ENCODE peak calls at places on chromosome 6, in ten cellular contexts. C is keratinocyte, T is psoas muscle, O is adrenal gland, E is ovary, N is Peyer's patch, Q is lower lobe of right lung, I is H9, U is uterus, L is prostate gland. Y is an unnamed sample. For H3K9me3, the result is how much of the 10 kb centered on the place peaks cover.

GRCh38 chr6:134422426-134423231 is 104.7 kb upstream of the SGK1 start:
- DNase-seq in L (no peak), Q (no peak), N (no peak), I (no peak), O (no peak), C (peak), T (no peak), U (no peak), E (no peak), Y (peak)

GRCh38 chr6:19905584-19905983 is 68.4 kb downstream of the ID4 start:
- DNase-seq in O (no peak), T (no peak), U (no peak), I (no peak), Q (no peak), C (peak), L (no peak), E (no peak), N (no peak), Y (no peak)

GRCh38 chr6:150001295-150001990 is 23.9 kb downstream of the RAET1L start:
- DNase-seq in T (no peak), N (no peak), U (no peak), I (no peak), L (no peak), E (no peak), O (no peak), C (no peak), Q (no peak), Y (no peak)

GRCh38 chr6:108133594-108134179 is 32.1 kb upstream of the NR2E1 start:
- DNase-seq in N (no peak), Q (peak), U (peak), L (peak), I (peak), E (peak), O (peak), C (no peak), T (peak), Y (peak)

GRCh38 chr6:121917263-121917829 is 481.9 kb downstream of the GJA1 start:
- DNase-seq in T (no peak), U (no peak), N (no peak), O (no peak), E (no peak), L (no peak), I (no peak), C (no peak), Q (no peak), Y (no peak)

GRCh38 chr6:165487347-165487746 is 175.7 kb downstream of the PDE10A start:
- DNase-seq in Q (no peak), U (no peak), N (no peak), C (no peak), O (no peak), E (no peak), L (no peak), T (no peak), I (no peak), Y (no peak)

GRCh38 chr6:30169658-30170614 is 6.6 kb downstream of the TRIM15 start:
- DNase-seq in C (no peak), E (no peak), L (no peak), U (no peak), Q (no peak), N (no peak), O (no peak), I (no peak), T (no peak), Y (no peak)

GRCh38 chr6:42239736-42240375 is 22.2 kb upstream of the MRPS10 start:
- DNase-seq in N (no peak), Q (no peak), U (no peak), L (no peak), E (no peak), C (peak), T (no peak), O (no peak), I (no peak), Y (no peak)

GRCh38 chr6:118775381-118775780 is 118.6 kb upstream of the ASF1A start:
- DNase-seq in N (no peak), C (no peak), U (no peak), T (no peak), Q (no peak), E (no peak), O (no peak), L (no peak), I (no peak), Y (no peak)

GRCh38 chr6:68238097-68238597 is 396.9 kb upstream of the ADGRB3 start:
- DNase-seq in L (no peak), Q (no peak), E (no peak), T (no peak), U (no peak), C (no peak), I (no peak), O (no peak), N (no peak), Y (no peak)

GRCh38 chr6:158648682-158649131 is 1.1 kb upstream of the SYTL3 start:
- DNase-seq in E (no peak), U (no peak), N (peak), T (no peak), C (peak), I (no peak), L (no peak), Q (no peak), O (no peak), Y (no peak)

GRCh38 chr6:44332585-44332984 is 9.9 kb upstream of the SPATS1 start:
- DNase-seq in Q (no peak), I (no peak), C (no peak), L (no peak), N (no peak), U (no peak), E (no peak), T (no peak), O (no peak), Y (no peak)

GRCh38 chr6:108566406-108566805 is 5.7 kb downstream of the FOXO3 start:
- DNase-seq in U (no peak), Q (no peak), N (no peak), O (no peak), E (no peak), L (no peak), I (no peak), C (no peak), T (no peak), Y (no peak)

GRCh38 chr6:53614676-53615075 is 50.9 kb downstream of the KLHL31 start:
- DNase-seq in T (no peak), L (no peak), N (no peak), I (no peak), E (no peak), U (no peak), O (no peak), Q (no peak), C (no peak), Y (no peak)

GRCh38 chr6:54366647-54367327 is 58.5 kb downstream of the TINAG start:
- DNase-seq in Q (no peak), U (no peak), N (no peak), E (no peak), I (no peak), C (no peak), O (no peak), T (no peak), L (no peak), Y (no peak)

GRCh38 chr6:44561062-44561591 is 173.6 kb downstream of the CDC5L start:
- DNase-seq in U (no peak), I (no peak), N (no peak), O (no peak), L (peak), E (no peak), Q (no peak), T (no peak), C (no peak), Y (no peak)

GRCh38 chr6:81938991-81939773 is 186.7 kb upstream of the TENT5A start:
- DNase-seq in Q (no peak), C (peak), O (no peak), T (no peak), I (no peak), N (no peak), E (no peak), U (no peak), L (no peak), Y (no peak)

GRCh38 chr6:15329154-15329781 is 83.4 kb downstream of the JARID2 start:
- DNase-seq in O (no peak), U (no peak), E (no peak), C (peak), T (no peak), I (no peak), N (no peak), Q (no peak), L (no peak), Y (no peak)

GRCh38 chr6:163600331-163600730 is 185.8 kb downstream of the QKI start:
- DNase-seq in N (no peak), I (no peak), L (no peak), U (no peak), T (no peak), C (no peak), E (no peak), O (no peak), Q (no peak), Y (no peak)

GRCh38 chr6:19836799-19837510 is at the start of gene ID4:
- DNase-seq in O (peak), U (peak), N (peak), Q (peak), E (peak), I (peak), C (no peak), L (peak), T (peak), Y (no peak)

GRCh38 chr6:168706471-168707177 is 265.6 kb downstream of the SMOC2 start:
- DNase-seq in Q (no peak), U (no peak), E (no peak), N (no peak), I (no peak), L (no peak), T (no peak), O (no peak), C (no peak), Y (no peak)

GRCh38 chr6:97068211-97068610 is 143.7 kb downstream of the KLHL32 start:
- DNase-seq in Q (no peak), N (no peak), U (no peak), C (no peak), E (no peak), T (no peak), O (no peak), L (no peak), I (no peak), Y (no peak)

GRCh38 chr6:14804444-14805210 is 441.2 kb upstream of the JARID2 start:
- DNase-seq in L (no peak), E (peak), U (peak), Q (peak), T (peak), C (no peak), O (peak), I (no peak), N (peak), Y (no peak)

GRCh38 chr6:150857062-150857905 is 8.2 kb upstream of the MTHFD1L start:
- DNase-seq in U (no peak), E (no peak), L (no peak), I (no peak), O (peak), C (peak), Q (no peak), N (no peak), T (no peak), Y (peak)

GRCh38 chr6:78850621-78851020 is 16.7 kb upstream of the IRAK1BP1 start:
- DNase-seq in T (no peak), I (no peak), O (no peak), E (no peak), Q (no peak), U (no peak), L (no peak), N (no peak), C (no peak), Y (no peak)

GRCh38 chr6:11410539-11411307 is 126.8 kb upstream of the TMEM170B start:
- DNase-seq in T (no peak), I (no peak), C (no peak), N (no peak), U (no peak), Q (no peak), L (no peak), O (no peak), E (no peak), Y (no peak)
- H3K27ac ChIP-seq in T (no peak), I (no peak), C (no peak), N (no peak), U (peak), Q (no peak), L (no peak), O (no peak), E (no peak), Y (no peak)

GRCh38 chr6:105651969-105652368 is 249.1 kb upstream of the PREP start:
- DNase-seq in T (no peak), Q (no peak), O (no peak), E (no peak), N (no peak), I (no peak), C (no peak), L (no peak), U (no peak), Y (no peak)
- H3K9me3 ChIP-seq in T (under half), Q (under half), O (under half), E (under half), N (under half), I (under half), C (under half), L (under half), U (under half), Y (under half)

GRCh38 chr6:91781946-91782345 is 1195.1 kb upstream of the MAP3K7 start:
- DNase-seq in N (no peak), E (no peak), T (no peak), C (no peak), O (no peak), L (no peak), I (no peak), Q (no peak), U (no peak), Y (no peak)
- TF ChIP-seq CTCF in N (no peak), E (no peak), T (no peak), C (peak), O (no peak), L (no peak), I (no peak), Q (no peak), U (no peak), Y (no peak)

DNA sequence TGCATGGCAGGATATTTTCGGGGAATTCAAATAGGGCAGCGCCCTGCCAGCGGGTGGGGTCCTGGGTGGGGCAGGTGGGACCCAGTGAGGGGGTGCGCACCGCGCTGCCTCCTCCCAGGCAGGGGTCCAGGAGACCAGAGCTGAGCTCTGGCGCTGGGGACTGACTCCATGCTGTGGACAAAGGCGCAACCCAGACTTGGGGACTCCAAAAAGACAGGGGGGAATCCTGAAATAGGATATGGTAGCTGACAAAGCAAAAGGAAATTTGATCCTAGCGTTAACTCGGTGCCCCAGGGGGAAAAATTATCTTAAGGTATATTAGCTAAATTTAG is 23.6 kb downstream of the TFAP2A start:
- DNase-seq in U (no peak), C (no peak), O (no peak), E (no peak), Q (no peak), L (no peak), T (no peak), I (peak), N (no peak), Y (no peak)
- H3K27ac ChIP-seq in U (no peak), C (no peak), O (no peak), E (no peak), Q (no peak), L (no peak), T (no peak), I (no peak), N (no peak), Y (no peak)

GRCh38 chr6:27468334-27468733 is 4.6 kb downstream of the ZNF184 start:
- DNase-seq in C (no peak), E (no peak), Q (no peak), L (no peak), N (no peak), T (no peak), U (no peak), O (no peak), I (no peak), Y (no peak)
- H3K9me3 ChIP-seq in C (under half), E (under half), Q (under half), L (under half), N (under half), T (under half), U (under half), O (under half), I (under half), Y (under half)

DNA sequence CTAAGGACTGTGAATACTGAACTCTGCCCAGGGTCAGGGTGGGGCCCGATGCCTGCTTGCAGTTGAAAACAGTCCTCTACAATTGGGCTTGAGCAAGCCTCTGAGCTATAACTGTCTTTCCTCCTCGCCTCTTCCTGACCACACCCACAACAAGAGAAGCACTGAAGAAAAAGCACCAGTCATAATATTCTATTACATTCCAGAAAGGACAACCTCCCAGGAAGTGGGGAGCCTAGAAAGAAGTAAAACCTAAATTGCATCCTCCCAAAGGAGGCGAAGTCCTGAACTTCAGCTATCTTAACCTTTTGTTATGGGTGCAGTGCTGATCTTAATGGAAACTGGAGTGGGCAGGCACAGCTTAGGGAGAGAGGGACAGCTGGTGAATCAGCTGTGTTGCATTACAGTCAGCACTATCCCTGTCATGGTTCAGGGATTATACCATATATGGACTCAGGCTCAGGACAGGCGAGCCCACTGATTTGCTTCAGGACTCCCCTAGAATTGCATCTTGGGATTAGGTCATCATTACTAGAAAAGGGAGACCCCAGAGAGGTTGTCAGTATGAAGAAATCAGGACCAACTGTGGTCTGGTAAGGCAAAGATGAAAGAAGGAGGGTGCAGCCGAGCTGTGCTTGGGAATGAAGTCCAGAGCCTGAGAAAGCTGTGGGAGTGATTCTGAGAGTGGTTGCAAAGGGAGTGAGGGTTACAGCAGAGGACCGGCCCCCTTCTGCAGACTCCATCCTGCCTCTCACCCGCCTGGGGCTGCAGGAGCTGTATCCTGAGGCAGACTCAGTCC is 18.3 kb upstream of the TRAM2 start:
- DNase-seq in U (peak), T (peak), O (no peak), Q (no peak), I (peak), C (no peak), E (peak), L (no peak), N (no peak), Y (no peak)
- TF ChIP-seq CTCF in U (no peak), T (no peak), O (no peak), Q (no peak), I (no peak), C (no peak), E (no peak), L (no peak), N (no peak), Y (no peak)

GRCh38 chr6:21733311-21733710 is 139.8 kb downstream of the SOX4 start:
- DNase-seq in C (no peak), O (no peak), N (no peak), L (no peak), T (no peak), E (no peak), Q (no peak), U (no peak), I (no peak), Y (no peak)

GRCh38 chr6:21730533-21730932 is 137.0 kb downstream of the SOX4 start:
- DNase-seq in T (no peak), L (no peak), Q (no peak), O (no peak), N (no peak), I (no peak), E (no peak), U (no peak), C (no peak), Y (no peak)

GRCh38 chr6:21732731-21733130 is 139.2 kb downstream of the SOX4 start:
- DNase-seq in Q (no peak), L (no peak), N (no peak), U (no peak), E (no peak), I (no peak), O (no peak), T (no peak), C (no peak), Y (no peak)

GRCh38 chr6:21729431-21729830 is 135.9 kb downstream of the SOX4 start:
- DNase-seq in Q (no peak), E (no peak), I (no peak), O (no peak), L (no peak), U (peak), C (no peak), N (no peak), T (no peak), Y (no peak)

DNA sequence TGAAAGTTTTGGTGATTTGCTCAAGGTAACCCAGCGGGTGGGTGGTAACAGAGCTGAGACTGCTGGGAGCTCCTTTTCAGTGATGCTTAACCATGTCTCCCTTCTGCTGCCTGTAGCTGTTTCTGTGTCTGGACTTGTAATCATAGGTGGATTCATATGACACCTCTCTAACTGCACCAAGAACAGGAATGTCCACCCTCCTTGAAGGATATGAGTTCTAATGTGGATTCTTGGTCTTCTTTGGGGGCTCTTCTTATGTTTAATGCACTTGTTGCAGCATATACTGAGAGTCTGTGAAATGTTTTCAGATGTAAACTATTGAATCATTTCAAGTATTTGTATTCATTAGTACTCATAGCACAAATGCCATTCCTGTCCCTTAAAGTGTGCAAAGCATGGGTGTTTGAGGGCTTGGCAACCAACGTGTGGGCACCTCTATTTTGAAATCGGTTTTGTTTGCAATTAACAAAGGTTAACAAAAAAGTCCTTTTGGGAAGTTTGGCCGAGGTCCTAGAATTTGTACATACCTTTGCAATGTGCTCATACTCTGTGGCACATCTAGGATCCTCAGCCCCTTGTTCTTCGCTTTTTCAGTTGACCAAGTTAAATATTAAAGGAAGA is 138.0 kb downstream of the SOX4 start:
- DNase-seq in C (no peak), I (no peak), T (no peak), O (no peak), Q (no peak), E (no peak), U (no peak), N (no peak), L (peak), Y (no peak)
- H3K27ac ChIP-seq in C (no peak), I (no peak), T (no peak), O (no peak), Q (peak), E (no peak), U (peak), N (no peak), L (no peak), Y (peak)

Y was measured in RWPE2.